ENCODE peak calls at places on chromosomes 13 and 19, in four cellular contexts. E, Y, W and B are unnamed samples.

GRCh38 chr13:51502206-51502651 is 49.4 kb upstream of the INTS6 start:
- DNase-seq in E (no peak), Y (no peak), W (peak; percentile 37), B (no peak)

GRCh38 chr13:26660761-26661160 is 99.8 kb downstream of the GPR12 start:
- DNase-seq in E (no peak), Y (no peak), W (no peak), B (no peak)

GRCh38 chr19:41904118-41904870 is 21.3 kb downstream of the ARHGEF1 start:
- DNase-seq in E (no peak), Y (no peak), W (no peak), B (no peak)

GRCh38 chr13:110576070-110576394 is 14.5 kb upstream of the RAB20 start:
- DNase-seq in E (no peak), Y (no peak), W (no peak), B (no peak)

GRCh38 chr19:46977548-46977947 is 42.1 kb upstream of the NPAS1 start:
- DNase-seq in E (no peak), Y (no peak), W (no peak), B (no peak)

GRCh38 chr13:40275636-40276035 is 390.8 kb downstream of the FOXO1 start:
- DNase-seq in E (no peak), Y (no peak), W (peak; percentile 28), B (no peak)

GRCh38 chr13:41914552-41914951 is 46.4 kb downstream of the VWA8 start:
- DNase-seq in E (no peak), Y (no peak), W (no peak), B (no peak)

GRCh38 chr13:57820924-57821323 is 189.4 kb downstream of the PCDH17 start:
- DNase-seq in E (no peak), Y (no peak), W (no peak), B (no peak)

GRCh38 chr13:35961461-35962220 is 169.5 kb downstream of the DCLK1 start:
- DNase-seq in E (no peak), Y (no peak), W (peak; percentile 39), B (no peak)

GRCh38 chr19:5958851-5959122 is 19.2 kb downstream of the RANBP3 start:
- DNase-seq in E (no peak), Y (no peak), W (no peak), B (no peak)

GRCh38 chr19:17289489-17289888 is 7.8 kb downstream of the ANKLE1 start:
- DNase-seq in E (no peak), Y (peak; percentile 62), W (peak; percentile 92), B (no peak)

GRCh38 chr13:111046590-111047141 is 68.4 kb upstream of the ARHGEF7 start:
- DNase-seq in E (no peak), Y (no peak), W (peak; percentile 67), B (no peak)

GRCh38 chr19:45630463-45630862 is 8.7 kb downstream of the EML2 start:
- DNase-seq in E (no peak), Y (no peak), W (peak; percentile 85), B (no peak)

GRCh38 chr13:25059943-25060342 is 36.0 kb upstream of the PABPC3 start:
- DNase-seq in E (no peak), Y (no peak), W (no peak), B (no peak)

GRCh38 chr13:110627761-110628476 is 12.6 kb downstream of the NAXD start:
- DNase-seq in E (no peak), Y (no peak), W (no peak), B (no peak)

GRCh38 chr19:45773384-45773783 is 4.3 kb upstream of the SIX5 start:
- DNase-seq in E (no peak), Y (no peak), W (no peak), B (no peak)

DNA sequence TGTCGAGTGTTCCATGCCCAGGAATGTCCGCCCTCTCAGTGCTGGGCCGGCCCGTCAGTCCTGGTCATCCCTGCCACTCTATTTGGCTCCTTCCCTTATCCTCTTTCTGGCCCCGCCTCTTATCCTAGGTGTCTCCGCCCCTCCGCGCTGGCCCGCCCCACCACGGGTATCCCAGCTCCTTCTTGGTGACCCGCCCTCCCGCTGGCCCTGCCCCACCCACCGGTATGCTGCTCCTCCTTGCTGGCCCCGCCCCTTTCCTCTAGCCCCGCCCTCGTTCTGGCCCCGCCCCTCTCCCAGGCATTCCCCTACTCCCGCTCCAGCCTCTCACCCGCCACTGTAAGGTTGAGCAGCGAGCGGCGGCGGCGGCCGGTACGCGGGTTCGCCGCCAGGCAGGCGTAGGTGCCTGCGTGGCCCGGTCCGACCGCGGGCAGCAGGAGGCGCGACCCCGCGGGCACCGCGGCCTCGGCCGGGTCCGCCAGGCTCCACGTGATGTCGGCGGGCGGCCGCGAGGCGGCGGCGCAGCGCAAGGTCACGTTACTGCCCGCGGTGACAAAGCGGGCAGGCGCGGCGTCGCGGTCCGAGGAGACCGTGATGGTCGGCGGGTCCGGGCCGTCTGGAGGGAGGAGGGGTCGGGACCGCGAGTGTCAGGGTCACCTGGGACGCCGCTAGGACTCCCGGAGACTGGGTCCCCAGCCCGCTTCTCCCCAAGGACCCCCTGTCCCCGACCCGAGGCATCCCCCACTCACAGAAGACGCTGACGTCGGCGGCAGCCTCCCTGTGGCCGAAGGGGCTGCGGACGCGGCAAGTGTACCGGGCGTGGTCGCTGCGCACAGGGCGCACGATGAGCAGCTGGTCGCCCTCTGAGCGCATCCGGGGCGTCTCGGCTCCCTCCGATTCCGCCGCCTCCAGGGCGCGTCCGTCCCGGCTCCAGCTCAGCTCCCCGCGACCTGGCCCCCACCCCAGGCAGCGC is 2.0 kb downstream of the VSIG10L start:
- DNase-seq in E (peak; percentile 99), Y (peak; percentile 92), W (peak; percentile 96), B (peak; percentile 96)
- TF ChIP-seq CTCF in E (peak; percentile 67), Y (no peak), W (no peak), B (no peak)

GRCh38 chr19:2720777-2721569 is at the start of gene DIRAS1:
- DNase-seq in E (no peak), Y (no peak), W (no peak), B (no peak)

GRCh38 chr19:2717638-2718541 is 3.3 kb downstream of the DIRAS1 start:
- DNase-seq in E (no peak), Y (no peak), W (no peak), B (no peak)

GRCh38 chr19:2721570-2722540 is 683 bp upstream of the DIRAS1 start:
- DNase-seq in E (no peak), Y (no peak), W (no peak), B (no peak)

GRCh38 chr19:2719232-2719735 is 1.9 kb downstream of the DIRAS1 start:
- DNase-seq in E (no peak), Y (no peak), W (no peak), B (no peak)

GRCh38 chr19:2719910-2720776 is 1.0 kb downstream of the DIRAS1 start:
- DNase-seq in E (no peak), Y (no peak), W (peak; percentile 26), B (no peak)
- TF ChIP-seq CTCF in E (no peak), Y (no peak), W (peak; percentile 5), B (no peak)

DNA sequence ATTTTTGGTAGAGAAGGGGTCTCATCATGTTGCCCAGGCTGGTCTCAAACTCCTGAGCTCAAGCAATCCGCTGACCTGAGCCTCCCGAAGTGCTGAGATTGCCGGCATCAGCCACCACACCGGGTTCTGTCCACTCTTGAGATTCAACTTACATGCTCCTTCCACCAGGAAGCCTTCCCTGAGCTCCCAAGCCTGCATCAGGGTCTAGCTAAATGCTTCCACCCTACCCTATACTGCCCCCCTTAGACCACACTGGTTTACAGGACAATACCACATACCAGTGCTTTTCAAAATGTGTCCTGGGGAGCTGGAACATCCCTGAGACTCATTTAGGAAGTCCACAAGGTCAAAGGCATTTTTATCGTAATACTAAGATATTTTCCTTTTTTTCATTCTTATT is 15.1 kb upstream of the CACNG8 start:
- DNase-seq in E (no peak), Y (no peak), W (no peak), B (no peak)
- TF ChIP-seq CTCF in E (no peak), Y (no peak), W (no peak), B (no peak)

GRCh38 chr19:13034636-13035035 is 39.4 kb downstream of the NFIX start:
- DNase-seq in E (no peak), Y (no peak), W (no peak), B (no peak)

GRCh38 chr19:13033819-13034611 is 38.7 kb downstream of the NFIX start:
- DNase-seq in E (peak; percentile 75), Y (no peak), W (peak; percentile 59), B (no peak)

GRCh38 chr19:13032837-13033236 is 37.6 kb downstream of the NFIX start:
- DNase-seq in E (no peak), Y (no peak), W (no peak), B (no peak)

GRCh38 chr19:13031917-13032623 is 36.8 kb downstream of the NFIX start:
- DNase-seq in E (no peak), Y (no peak), W (peak; percentile 78), B (no peak)

DNA sequence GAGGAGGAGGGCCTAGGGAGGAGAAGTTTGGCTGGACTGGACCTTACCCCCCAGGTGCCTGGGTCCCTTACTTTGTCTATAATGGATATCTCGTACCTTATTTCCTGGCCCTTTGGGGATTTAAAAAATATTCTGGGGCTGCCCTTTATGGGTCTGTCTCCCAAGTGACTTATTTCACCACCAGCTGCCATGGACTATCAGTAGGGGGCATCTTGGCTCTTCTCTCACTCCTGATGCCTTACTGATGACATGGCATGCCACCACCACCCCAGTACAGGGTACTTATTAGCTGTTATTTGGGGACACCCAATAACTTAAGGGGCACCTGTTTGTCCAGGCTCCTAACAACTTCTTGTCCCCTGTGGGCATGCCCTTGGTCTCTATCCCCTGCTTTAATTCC is 38.0 kb downstream of the NFIX start:
- DNase-seq in E (no peak), Y (no peak), W (no peak), B (no peak)
- TF ChIP-seq CTCF in E (no peak), Y (peak; percentile 31), W (peak; percentile 13), B (no peak)

DNA sequence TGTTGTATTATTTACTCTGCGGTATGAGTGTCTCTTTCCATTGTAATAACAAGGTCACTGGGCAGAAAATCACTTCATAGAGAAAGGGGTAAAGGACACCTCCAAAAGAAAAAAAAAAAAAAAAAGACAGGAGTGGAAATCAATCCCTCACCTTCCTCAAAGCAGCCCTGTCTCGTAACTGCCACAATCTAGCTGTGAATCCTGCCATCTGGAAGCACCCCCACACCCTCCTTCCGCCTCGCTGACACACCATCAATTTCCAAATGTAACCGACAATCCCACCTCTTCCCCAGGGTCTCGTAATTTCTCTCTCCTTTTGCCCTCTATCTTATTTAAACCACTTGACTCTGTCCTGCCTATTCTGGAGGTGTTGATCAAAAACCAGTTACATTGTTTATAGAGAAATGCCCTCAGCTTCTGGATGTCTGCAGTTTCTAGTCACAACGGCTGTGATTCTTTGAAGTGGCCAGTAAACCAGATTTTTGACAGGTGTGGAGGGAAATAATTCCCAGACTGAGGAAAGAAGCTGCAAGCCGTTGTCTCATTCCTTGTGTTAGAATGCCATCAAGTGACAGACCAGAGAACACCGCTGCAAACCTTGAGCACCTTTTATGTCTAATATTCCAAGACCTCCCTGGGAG is 9.1 kb upstream of the POP4 start:
- DNase-seq in E (no peak), Y (no peak), W (peak; percentile 14), B (no peak)
- TF ChIP-seq CTCF in E (no peak), Y (no peak), W (no peak), B (no peak)

DNA sequence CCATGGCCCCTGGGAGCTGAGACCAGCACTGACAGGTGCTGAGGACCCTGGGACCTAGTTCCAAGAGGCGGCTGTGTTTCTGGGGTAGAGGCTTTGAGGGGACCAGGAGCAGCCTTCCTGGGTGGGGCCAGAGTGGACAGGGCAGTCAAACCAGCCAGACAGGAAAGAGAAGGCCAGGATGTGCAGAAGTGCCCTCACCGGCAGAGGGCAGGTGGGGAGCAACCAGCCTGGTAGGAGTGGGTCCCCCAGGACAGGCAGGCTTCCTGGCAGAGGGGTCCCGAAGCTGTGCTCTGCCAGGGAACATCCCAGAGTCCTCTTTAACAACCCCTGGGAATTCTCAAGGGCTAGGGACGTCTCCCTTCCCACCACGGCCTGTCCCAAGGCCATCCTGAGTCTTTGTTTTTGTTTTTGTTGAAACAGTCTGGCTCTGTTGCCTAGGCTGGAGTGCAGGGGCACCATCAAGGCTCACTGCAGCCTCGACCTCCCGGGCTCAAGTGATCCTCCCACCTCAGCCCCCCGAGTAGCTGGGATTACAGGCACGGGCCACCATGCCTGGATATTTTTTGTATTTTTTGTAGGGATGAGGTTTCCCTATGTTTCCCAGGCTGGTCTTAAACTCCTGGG is 3.0 kb upstream of the HIPK4 start:
- DNase-seq in E (no peak), Y (no peak), W (no peak), B (no peak)
- TF ChIP-seq CTCF in E (no peak), Y (no peak), W (no peak), B (no peak)